ENCODE peak calls at places on chromosomes 6 and 20, in six cellular contexts. H is HS-5, Z is ACHN, S is HFFc6, I is OCI-M1, W is tibial nerve. P is an unnamed sample.

GRCh38 chr20:31721408-31722332 is 998 bp downstream of the BCL2L1 start:
- DNase-seq in H (no peak), Z (no peak), S (no peak), I (peak), W (no peak), P (no peak)

GRCh38 chr20:62501801-62502495 is 26.2 kb upstream of the GATA5 start:
- DNase-seq in H (peak), Z (peak), S (peak), I (peak), W (no peak), P (peak)

GRCh38 chr6:132819405-132820145 is 5.2 kb downstream of the RPS12 start:
- DNase-seq in H (peak), Z (no peak), S (no peak), I (peak), W (no peak), P (peak)

GRCh38 chr20:3195607-3196230 is 8.8 kb downstream of the DDRGK1 start:
- DNase-seq in H (no peak), Z (no peak), S (no peak), I (no peak), W (no peak), P (no peak)

GRCh38 chr20:35663813-35664543 is 722 bp downstream of the CPNE1 start:
- DNase-seq in H (peak), Z (peak), S (no peak), I (peak), W (peak), P (peak)

GRCh38 chr20:37781626-37782025 is 87.8 kb downstream of the CTNNBL1 start:
- DNase-seq in H (no peak), Z (no peak), S (no peak), I (no peak), W (no peak), P (no peak)

GRCh38 chr20:23325107-23325506 is 25.5 kb upstream of the NXT1 start:
- DNase-seq in H (no peak), Z (no peak), S (no peak), I (no peak), W (no peak), P (no peak)

GRCh38 chr20:59598625-59599310 is 5.6 kb upstream of the PHACTR3 start:
- DNase-seq in H (peak), Z (peak), S (no peak), I (peak), W (no peak), P (peak)

GRCh38 chr6:102488729-102489128 is 1095.2 kb downstream of the GRIK2 start:
- DNase-seq in H (peak), Z (no peak), S (no peak), I (no peak), W (no peak), P (peak)

GRCh38 chr6:34560366-34561226 is 4.5 kb upstream of the SPDEF start:
- DNase-seq in H (no peak), Z (peak), S (peak), I (peak), W (no peak), P (no peak)

GRCh38 chr20:1940581-1940980 is 45.4 kb downstream of the SIRPA start:
- DNase-seq in H (no peak), Z (no peak), S (no peak), I (no peak), W (no peak), P (no peak)

GRCh38 chr6:10441004-10441654 is 26.3 kb upstream of the TFAP2A start:
- DNase-seq in H (peak), Z (peak), S (peak), I (no peak), W (no peak), P (peak)

GRCh38 chr6:28522594-28523557 is 2.8 kb upstream of the GPX5 start:
- DNase-seq in H (no peak), Z (no peak), S (no peak), I (peak), W (no peak), P (no peak)

GRCh38 chr6:52540286-52540902 is 36.5 kb downstream of the TRAM2 start:
- DNase-seq in H (no peak), Z (no peak), S (peak), I (no peak), W (no peak), P (no peak)

GRCh38 chr6:111975501-111975900 is 78.4 kb upstream of the CCN6 start:
- DNase-seq in H (no peak), Z (no peak), S (no peak), I (no peak), W (no peak), P (no peak)

GRCh38 chr6:90351696-90352095 is 55.1 kb upstream of the BACH2 start:
- DNase-seq in H (peak), Z (no peak), S (no peak), I (peak), W (no peak), P (no peak)

GRCh38 chr20:10771435-10772140 is 97.8 kb upstream of the JAG1 start:
- DNase-seq in H (no peak), Z (no peak), S (no peak), I (no peak), W (no peak), P (peak)

GRCh38 chr6:113763883-113764282 is 93.3 kb upstream of the MARCKS start:
- DNase-seq in H (peak), Z (no peak), S (peak), I (no peak), W (no peak), P (peak)